ENCODE peak calls at places on chromosomes 1 and 21, in five cellular contexts. Q, Z, J, D and N are unnamed samples. For H3K4me1, the result is how much of the 10 kb centered on the place peaks cover.

GRCh38 chr1:232600430-232601258 is 29.3 kb downstream of the SIPA1L2 start:
- DNase-seq in Q (no peak), Z (no peak), J (no peak), D (no peak), N (no peak)

GRCh38 chr1:9651565-9652378 is at the start of gene PIK3CD:
- DNase-seq in Q (peak), Z (no peak), J (no peak), D (no peak), N (peak)

GRCh38 chr1:111140680-111140967 is 601 bp downstream of the CEPT1 start:
- DNase-seq in Q (no peak), Z (no peak), J (no peak), D (no peak), N (no peak)

GRCh38 chr1:113998361-113998760 is 19.1 kb downstream of the OLFML3 start:
- DNase-seq in Q (no peak), Z (no peak), J (no peak), D (no peak), N (no peak)

GRCh38 chr1:24286246-24287010 is 32.7 kb upstream of the GRHL3 start:
- DNase-seq in Q (no peak), Z (no peak), J (no peak), D (no peak), N (no peak)

GRCh38 chr1:201346337-201346939 is 31.0 kb downstream of the TNNT2 start:
- DNase-seq in Q (no peak), Z (peak), J (no peak), D (no peak), N (peak)

GRCh38 chr1:115496904-115497527 is 144.8 kb upstream of the VANGL1 start:
- DNase-seq in Q (no peak), Z (no peak), J (no peak), D (no peak), N (no peak)

GRCh38 chr1:160340866-160341265 is 2.2 kb downstream of the COPA start:
- DNase-seq in Q (no peak), Z (no peak), J (no peak), D (no peak), N (no peak)

GRCh38 chr21:27480841-27481261 is 514.0 kb upstream of the ADAMTS5 start:
- DNase-seq in Q (no peak), Z (no peak), J (no peak), D (no peak), N (no peak)

GRCh38 chr1:233656700-233657099 is 42.8 kb downstream of the KCNK1 start:
- DNase-seq in Q (no peak), Z (no peak), J (no peak), D (no peak), N (no peak)

GRCh38 chr1:22418852-22419480 is 32.7 kb upstream of the ZBTB40 start:
- DNase-seq in Q (no peak), Z (no peak), J (no peak), D (no peak), N (no peak)

GRCh38 chr21:21200103-21200938 is 202.1 kb downstream of the NCAM2 start:
- DNase-seq in Q (peak), Z (peak), J (peak), D (no peak), N (peak)

GRCh38 chr1:20076223-20076622 is 6.2 kb downstream of the PLA2G5 start:
- DNase-seq in Q (no peak), Z (no peak), J (no peak), D (no peak), N (no peak)

GRCh38 chr1:25009675-25010262 is 79.7 kb upstream of the RUNX3 start:
- DNase-seq in Q (no peak), Z (no peak), J (no peak), D (no peak), N (no peak)

GRCh38 chr1:94044290-94044790 is 76.6 kb downstream of the ABCA4 start:
- DNase-seq in Q (peak), Z (peak), J (peak), D (no peak), N (no peak)

GRCh38 chr1:229409616-229410369 is 24.1 kb downstream of the ACTA1 start:
- DNase-seq in Q (no peak), Z (peak), J (no peak), D (no peak), N (no peak)

GRCh38 chr1:229406798-229407197 is 27.1 kb downstream of the ACTA1 start:
- DNase-seq in Q (no peak), Z (no peak), J (no peak), D (no peak), N (no peak)

GRCh38 chr1:229410370-229410691 is 23.6 kb downstream of the ACTA1 start:
- DNase-seq in Q (no peak), Z (no peak), J (no peak), D (no peak), N (no peak)

GRCh38 chr1:229408458-229409037 is 25.3 kb downstream of the ACTA1 start:
- DNase-seq in Q (peak), Z (no peak), J (no peak), D (no peak), N (no peak)

GRCh38 chr1:229407206-229408026 is 26.5 kb downstream of the ACTA1 start:
- DNase-seq in Q (no peak), Z (no peak), J (no peak), D (no peak), N (no peak)
- H3K4me3 ChIP-seq in Q (no peak), Z (no peak), J (peak), D (peak), N (peak)

GRCh38 chr1:214545293-214545692 is 6.1 kb downstream of the PTPN14 start:
- DNase-seq in Q (no peak), Z (no peak), J (no peak), D (no peak), N (no peak)
- H3K4me1 ChIP-seq in Q (under half), Z (under half), J (under half), D (under half), N (under half)

GRCh38 chr1:159005676-159006075 is 4.0 kb upstream of the IFI16 start:
- DNase-seq in Q (peak), Z (no peak), J (peak), D (no peak), N (no peak)
- H3K4me3 ChIP-seq in Q (no peak), Z (no peak), J (no peak), D (no peak), N (no peak)

GRCh38 chr1:203570805-203571204 is 55.8 kb upstream of the ATP2B4 start:
- DNase-seq in Q (no peak), Z (no peak), J (no peak), D (no peak), N (no peak)

GRCh38 chr1:203572134-203572625 is 54.5 kb upstream of the ATP2B4 start:
- DNase-seq in Q (no peak), Z (no peak), J (peak), D (no peak), N (no peak)

GRCh38 chr1:203571661-203572060 is 55.0 kb upstream of the ATP2B4 start:
- DNase-seq in Q (no peak), Z (no peak), J (no peak), D (no peak), N (no peak)

GRCh38 chr1:203569490-203570318 is 56.9 kb upstream of the ATP2B4 start:
- DNase-seq in Q (no peak), Z (no peak), J (no peak), D (no peak), N (no peak)

GRCh38 chr1:203573730-203574129 is 52.9 kb upstream of the ATP2B4 start:
- DNase-seq in Q (no peak), Z (no peak), J (no peak), D (no peak), N (no peak)
- H3K4me1 ChIP-seq in Q (under half), Z (under half), J (under half), D (under half), N (under half)

DNA sequence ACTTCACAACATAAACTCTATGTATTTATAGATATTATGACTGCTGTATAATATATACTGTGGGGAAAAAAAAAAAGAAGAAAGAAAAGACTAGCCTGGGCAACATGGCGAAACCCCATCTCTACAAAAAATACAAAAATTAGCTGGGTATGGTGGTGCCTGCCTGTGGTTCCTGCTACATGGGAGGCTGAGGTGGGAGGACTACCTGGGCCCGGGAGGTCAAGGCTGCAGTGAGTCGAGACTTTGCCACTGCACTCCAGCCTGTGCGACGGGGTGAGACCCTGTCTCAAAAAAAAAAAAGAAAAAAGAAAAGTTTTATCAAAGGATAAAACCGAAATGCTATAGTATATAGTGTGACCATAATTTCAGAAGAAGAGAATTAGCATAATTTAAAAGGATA is 2.7 kb downstream of the EXOC8 start:
- DNase-seq in Q (no peak), Z (no peak), J (no peak), D (no peak), N (no peak)
- H3K4me3 ChIP-seq in Q (peak), Z (no peak), J (peak), D (peak), N (no peak)

DNA sequence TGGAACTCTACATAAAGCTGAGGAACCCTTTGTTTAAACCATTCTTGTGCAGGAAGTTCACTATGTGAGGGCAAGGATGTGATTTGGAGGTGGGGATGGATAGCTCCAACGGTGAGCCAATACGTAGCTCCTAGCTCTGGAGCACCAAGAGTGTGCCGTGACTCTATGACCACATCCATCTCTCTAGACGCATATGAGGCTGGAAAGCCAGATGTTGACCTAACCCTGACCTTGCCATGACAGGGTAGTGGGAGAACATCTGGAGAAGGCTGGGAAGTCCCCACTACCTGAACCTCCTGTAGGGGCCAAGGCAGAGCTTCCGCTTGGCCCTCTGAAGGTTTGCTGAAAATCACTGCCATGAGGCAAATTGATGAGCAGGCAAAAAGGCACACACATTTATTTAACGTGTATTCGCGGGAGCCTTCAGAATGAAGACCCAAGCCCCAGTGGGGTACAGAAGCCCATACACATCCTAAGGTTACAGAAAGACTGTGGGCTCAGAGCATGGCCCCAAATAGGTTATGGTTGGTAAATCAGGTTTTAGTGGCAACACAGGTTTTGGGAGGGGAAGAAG is 43.4 kb downstream of the EIF2D start:
- DNase-seq in Q (no peak), Z (no peak), J (no peak), D (no peak), N (no peak)
- H3K4me1 ChIP-seq in Q (under half), Z (under half), J (under half), D (half or more), N (under half)

DNA sequence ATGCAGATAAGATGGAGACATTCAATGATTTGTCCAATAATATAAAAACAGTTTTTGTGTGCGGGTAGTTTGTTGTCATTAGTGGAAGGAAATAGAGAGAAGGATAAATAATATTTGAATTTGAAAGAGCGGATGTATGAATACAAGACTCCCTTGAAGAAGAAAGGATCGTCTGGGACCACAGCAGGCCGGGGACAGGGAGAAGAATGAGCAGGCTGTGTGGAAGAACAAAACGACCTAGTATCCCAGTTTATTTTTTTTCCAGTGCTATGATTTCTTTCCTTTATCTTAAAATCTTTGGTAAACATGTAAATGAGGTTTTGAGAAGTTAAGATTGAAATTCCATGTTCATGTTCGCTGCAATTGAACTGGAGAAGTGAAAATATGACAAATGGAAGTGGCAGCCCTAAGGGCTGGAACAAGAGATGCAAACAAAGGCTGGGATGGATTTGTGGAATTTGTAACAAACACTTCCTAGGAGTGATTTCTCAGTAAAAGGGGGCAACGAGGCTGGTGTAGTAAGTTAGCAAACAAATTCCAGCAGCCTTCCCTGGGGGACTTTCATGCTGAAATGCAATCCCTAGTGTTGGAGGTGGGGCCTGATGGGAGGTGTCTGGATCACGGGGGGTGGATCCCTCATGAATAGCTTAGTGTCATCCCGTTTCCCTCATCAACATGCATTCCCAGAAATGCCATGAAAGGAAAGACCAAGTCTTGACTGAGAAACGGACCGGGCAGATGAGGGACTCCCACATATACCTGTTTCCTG is 10.2 kb upstream of the IFI16 start:
- DNase-seq in Q (peak), Z (peak), J (peak), D (no peak), N (peak)
- H3K4me3 ChIP-seq in Q (peak), Z (no peak), J (peak), D (no peak), N (peak)

GRCh38 chr21:42463861-42464515 is 32.0 kb downstream of the RSPH1 start:
- DNase-seq in Q (no peak), Z (peak), J (no peak), D (peak), N (peak)
- H3K4me1 ChIP-seq in Q (under half), Z (half or more), J (under half), D (half or more), N (under half)